ENCODE peak calls at places on chromosomes 16 and 17, in five cellular contexts. R is Right ventricle myocardium superior, U is NCI-H345, X is aorta, C is LNCaP clone FGC. M is an unnamed sample.

GRCh38 chr16:80924372-80924978 is 82.2 kb downstream of the CMC2 start:
- DNase-seq in X (no peak), U (no peak), R (peak; percentile 69), C (no peak), M (no peak)

GRCh38 chr17:61128671-61129115 is 270.9 kb upstream of the TBX2 start:
- DNase-seq in U (no peak), C (no peak), R (no peak), X (no peak), M (no peak)

GRCh38 chr17:38459556-38459955 is 31.3 kb downstream of the ARHGAP23 start:
- DNase-seq in U (peak; percentile 57), R (peak; percentile 58), C (no peak), X (no peak), M (no peak)

GRCh38 chr17:41919165-41919817 is 540 bp upstream of the ACLY start:
- DNase-seq in C (peak; percentile 37), U (peak; percentile 71), R (no peak), X (no peak), M (no peak)

GRCh38 chr17:17052462-17053221 is 10.4 kb downstream of the MPRIP start:
- DNase-seq in X (no peak), U (no peak), R (no peak), C (no peak), M (peak; percentile 52)

GRCh38 chr16:17304124-17304813 is 166.5 kb downstream of the XYLT1 start:
- DNase-seq in R (no peak), U (no peak), X (no peak), C (peak; percentile 97), M (no peak)

GRCh38 chr16:75591001-75591852 is 25.0 kb downstream of the GABARAPL2 start:
- DNase-seq in X (peak; percentile 85), R (peak; percentile 75), U (no peak), C (peak; percentile 53), M (peak; percentile 85)

GRCh38 chr16:57607676-57608461 is 20.6 kb upstream of the ADGRG1 start:
- DNase-seq in U (no peak), C (no peak), R (no peak), X (no peak), M (peak; percentile 24)

GRCh38 chr17:57773557-57773956 is 28.5 kb upstream of the CCDC182 start:
- DNase-seq in C (no peak), R (no peak), X (no peak), U (no peak), M (no peak)

GRCh38 chr17:1545618-1546017 is 17.0 kb downstream of the PITPNA start:
- DNase-seq in R (no peak), U (no peak), X (no peak), C (no peak), M (no peak)

GRCh38 chr17:58207451-58207850 is 11.6 kb downstream of the MKS1 start:
- DNase-seq in U (no peak), X (no peak), C (no peak), R (no peak), M (no peak)

GRCh38 chr16:46830417-46830901 is 521 bp downstream of the C16orf87 start:
- DNase-seq in C (no peak), U (peak; percentile 33), X (peak; percentile 60), R (peak; percentile 60), M (no peak)

GRCh38 chr16:62213763-62214162 is 177.5 kb upstream of the CDH8 start:
- DNase-seq in U (no peak), X (no peak), C (no peak), R (no peak), M (no peak)

GRCh38 chr17:15273141-15273793 is 8.1 kb upstream of the PMP22 start:
- DNase-seq in C (no peak), R (no peak), X (no peak), U (no peak), M (no peak)

GRCh38 chr16:77721752-77722314 is 481 bp upstream of the NUDT7 start:
- DNase-seq in X (no peak), R (no peak), U (no peak), C (no peak), M (no peak)

GRCh38 chr17:29147682-29148081 is 32.5 kb downstream of the MYO18A start:
- DNase-seq in R (no peak), C (no peak), U (no peak), X (no peak), M (no peak)

GRCh38 chr17:38864636-38865398 is 5.0 kb upstream of the LASP1 start:
- DNase-seq in C (no peak), R (no peak), X (no peak), U (no peak), M (no peak)

GRCh38 chr17:43576563-43577229 is 30.6 kb upstream of the ETV4 start:
- DNase-seq in U (peak; percentile 73), R (peak; percentile 73), X (peak; percentile 74), C (no peak), M (peak; percentile 77)

GRCh38 chr17:63649813-63650212 is 27.6 kb downstream of the MAP3K3 start:
- DNase-seq in C (no peak), R (no peak), X (no peak), U (no peak), M (no peak)

GRCh38 chr17:1416414-1416813 is 16.4 kb upstream of the YWHAE start:
- DNase-seq in C (no peak), R (no peak), X (no peak), U (no peak), M (no peak)

GRCh38 chr17:77106874-77107358 is 33.9 kb upstream of the SEC14L1 start:
- DNase-seq in C (no peak), R (no peak), U (peak; percentile 71), X (no peak), M (no peak)

GRCh38 chr16:12470311-12471229 is 333.1 kb downstream of the CPPED1 start:
- DNase-seq in U (no peak), C (no peak), X (peak; percentile 75), R (peak; percentile 79), M (peak; percentile 69)

GRCh38 chr17:79437081-79437480 is 173.8 kb downstream of the RBFOX3 start:
- DNase-seq in C (no peak), X (no peak), U (no peak), R (no peak), M (no peak)

GRCh38 chr16:761580-761979 is 1.0 kb downstream of the MSLN start:
- DNase-seq in R (no peak), X (no peak), U (no peak), C (no peak), M (no peak)

GRCh38 chr17:40953876-40954275 is 12.9 kb downstream of the KRT39 start:
- DNase-seq in U (no peak), R (no peak), C (no peak), X (no peak), M (no peak)

GRCh38 chr16:9199312-9199711 is 107.9 kb downstream of the HAPSTR1 start:
- DNase-seq in X (no peak), R (peak; percentile 47), U (no peak), C (no peak), M (no peak)

GRCh38 chr17:73698966-73699365 is 54.7 kb upstream of the SDK2 start:
- DNase-seq in C (no peak), R (no peak), U (no peak), X (no peak), M (no peak)

GRCh38 chr17:39212841-39213480 is 12.8 kb downstream of the STAC2 start:
- DNase-seq in X (no peak), U (no peak), C (no peak), R (no peak), M (no peak)

GRCh38 chr17:66464921-66465320 is 162.5 kb downstream of the PRKCA start:
- DNase-seq in C (no peak), U (no peak), X (no peak), R (no peak), M (no peak)

GRCh38 chr17:21286066-21286770 is 1.7 kb downstream of the MAP2K3 start:
- DNase-seq in U (peak; percentile 71), R (peak; percentile 92), C (peak; percentile 86), X (peak; percentile 97), M (peak; percentile 98)

GRCh38 chr16:66858740-66859396 is 14.7 kb downstream of the CA7 start:
- DNase-seq in R (peak; percentile 79), C (peak; percentile 28), X (peak; percentile 58), U (no peak), M (no peak)

GRCh38 chr17:63843387-63844292 is 1.2 kb upstream of the SMARCD2 start:
- DNase-seq in C (no peak), R (peak; percentile 76), U (no peak), X (peak; percentile 81), M (peak; percentile 89)